ENCODE peak calls at places on chromosomes 13 and 19, in four cellular contexts. One of them, this sample, is unnamed.

GRCh38 chr19:14027856-14028450 is at the start of gene RLN3:
- DNase-seq in Peyer's patch: no peak
- DNase-seq in psoas muscle: no peak
- DNase-seq in CD8-positive, alpha-beta memory T cell: no peak
- DNase-seq in this sample: no peak

GRCh38 chr19:33550741-33551140 is 29.1 kb upstream of the PEPD start:
- DNase-seq in CD8-positive, alpha-beta memory T cell: no peak
- DNase-seq in Peyer's patch: no peak
- DNase-seq in psoas muscle: no peak
- DNase-seq in this sample: no peak

GRCh38 chr13:33487575-33488243 is 202.2 kb upstream of the STARD13 start:
- DNase-seq in Peyer's patch: no peak
- DNase-seq in psoas muscle: no peak
- DNase-seq in CD8-positive, alpha-beta memory T cell: no peak
- DNase-seq in this sample: no peak

GRCh38 chr19:40159744-40160143 is 31.5 kb upstream of the MAP3K10 start:
- DNase-seq in Peyer's patch: no peak
- DNase-seq in CD8-positive, alpha-beta memory T cell: no peak
- DNase-seq in psoas muscle: no peak
- DNase-seq in this sample: no peak

GRCh38 chr13:67069117-67069767 is 160.9 kb downstream of the PCDH9 start:
- DNase-seq in Peyer's patch: no peak
- DNase-seq in psoas muscle: no peak
- DNase-seq in CD8-positive, alpha-beta memory T cell: no peak
- DNase-seq in this sample: no peak

GRCh38 chr19:55283548-55284393 is at the start of gene BRSK1:
- DNase-seq in CD8-positive, alpha-beta memory T cell: peak; percentile 25
- DNase-seq in psoas muscle: peak; percentile 43
- DNase-seq in Peyer's patch: no peak
- DNase-seq in this sample: peak; percentile 60

GRCh38 chr19:5292453-5292842 is 48.2 kb downstream of the PTPRS start:
- DNase-seq in Peyer's patch: no peak
- DNase-seq in CD8-positive, alpha-beta memory T cell: peak; percentile 29
- DNase-seq in psoas muscle: no peak
- DNase-seq in this sample: no peak

GRCh38 chr19:5001547-5002131 is 32.7 kb downstream of the KDM4B start:
- DNase-seq in CD8-positive, alpha-beta memory T cell: peak; percentile 21
- DNase-seq in Peyer's patch: no peak
- DNase-seq in psoas muscle: no peak
- DNase-seq in this sample: no peak

GRCh38 chr13:44694842-44695241 is 118.7 kb upstream of the TSC22D1 start:
- DNase-seq in Peyer's patch: no peak
- DNase-seq in CD8-positive, alpha-beta memory T cell: no peak
- DNase-seq in psoas muscle: peak; percentile 22
- DNase-seq in this sample: no peak

GRCh38 chr13:75812751-75813181 is 176.6 kb downstream of the LMO7 start:
- DNase-seq in psoas muscle: no peak
- DNase-seq in Peyer's patch: no peak
- DNase-seq in CD8-positive, alpha-beta memory T cell: no peak
- DNase-seq in this sample: no peak

GRCh38 chr13:20873348-20873747 is 29.2 kb downstream of the XPO4 start:
- DNase-seq in CD8-positive, alpha-beta memory T cell: no peak
- DNase-seq in psoas muscle: no peak
- DNase-seq in Peyer's patch: no peak
- DNase-seq in this sample: no peak

GRCh38 chr19:54136086-54136863 is 1.3 kb upstream of the CNOT3 start:
- DNase-seq in Peyer's patch: peak; percentile 27
- DNase-seq in CD8-positive, alpha-beta memory T cell: no peak
- DNase-seq in psoas muscle: no peak
- DNase-seq in this sample: no peak

GRCh38 chr19:2454199-2454961 is 2.4 kb downstream of the LMNB2 start:
- DNase-seq in Peyer's patch: no peak
- DNase-seq in psoas muscle: no peak
- DNase-seq in CD8-positive, alpha-beta memory T cell: no peak
- DNase-seq in this sample: no peak

GRCh38 chr19:40398417-40399056 is 8.6 kb upstream of the HIPK4 start:
- DNase-seq in Peyer's patch: peak; percentile 42
- DNase-seq in CD8-positive, alpha-beta memory T cell: peak; percentile 56
- DNase-seq in psoas muscle: no peak
- DNase-seq in this sample: peak; percentile 38

GRCh38 chr19:5628919-5629481 is 6.1 kb downstream of the SAFB start:
- DNase-seq in Peyer's patch: peak; percentile 47
- DNase-seq in CD8-positive, alpha-beta memory T cell: no peak
- DNase-seq in psoas muscle: no peak
- DNase-seq in this sample: no peak

GRCh38 chr19:20182232-20182785 is 15.3 kb downstream of the ZNF486 start:
- DNase-seq in psoas muscle: no peak
- DNase-seq in Peyer's patch: no peak
- DNase-seq in CD8-positive, alpha-beta memory T cell: no peak
- DNase-seq in this sample: no peak

GRCh38 chr19:35901055-35901644 is 810 bp upstream of the NFKBID start:
- DNase-seq in CD8-positive, alpha-beta memory T cell: no peak
- DNase-seq in psoas muscle: no peak
- DNase-seq in Peyer's patch: no peak
- DNase-seq in this sample: no peak

GRCh38 chr13:101876951-101877350 is 424.5 kb downstream of the ITGBL1 start:
- DNase-seq in Peyer's patch: no peak
- DNase-seq in psoas muscle: no peak
- DNase-seq in CD8-positive, alpha-beta memory T cell: no peak
- DNase-seq in this sample: no peak

GRCh38 chr19:10797078-10797477 is 38.9 kb downstream of the TMED1 start:
- DNase-seq in psoas muscle: no peak
- DNase-seq in CD8-positive, alpha-beta memory T cell: peak; percentile 41
- DNase-seq in Peyer's patch: peak; percentile 41
- DNase-seq in this sample: no peak

GRCh38 chr19:1929051-1929742 is 11.8 kb upstream of the CSNK1G2 start:
- DNase-seq in psoas muscle: peak; percentile 83
- DNase-seq in Peyer's patch: peak; percentile 88
- DNase-seq in CD8-positive, alpha-beta memory T cell: peak; percentile 81
- DNase-seq in this sample: peak; percentile 81

GRCh38 chr19:7757358-7757757 is 5.7 kb upstream of the CLEC4M start:
- DNase-seq in Peyer's patch: no peak
- DNase-seq in psoas muscle: no peak
- DNase-seq in CD8-positive, alpha-beta memory T cell: no peak
- DNase-seq in this sample: no peak

GRCh38 chr13:102799544-102800144 is 725 bp downstream of the BIVM start:
- DNase-seq in psoas muscle: peak; percentile 57
- DNase-seq in Peyer's patch: no peak
- DNase-seq in CD8-positive, alpha-beta memory T cell: peak; percentile 16
- DNase-seq in this sample: no peak

GRCh38 chr13:39565036-39565949 is 37.7 kb downstream of the LHFPL6 start:
- DNase-seq in psoas muscle: peak; percentile 16
- DNase-seq in Peyer's patch: no peak
- DNase-seq in CD8-positive, alpha-beta memory T cell: no peak
- DNase-seq in this sample: no peak

GRCh38 chr19:38663156-38663651 is 15.8 kb downstream of the ACTN4 start:
- DNase-seq in psoas muscle: no peak
- DNase-seq in Peyer's patch: no peak
- DNase-seq in CD8-positive, alpha-beta memory T cell: no peak
- DNase-seq in this sample: no peak

GRCh38 chr13:109243311-109243951 is 543.0 kb downstream of the IRS2 start:
- DNase-seq in CD8-positive, alpha-beta memory T cell: no peak
- DNase-seq in Peyer's patch: no peak
- DNase-seq in psoas muscle: no peak
- DNase-seq in this sample: no peak

GRCh38 chr19:4660181-4660791 is 9.9 kb downstream of the MYDGF start:
- DNase-seq in CD8-positive, alpha-beta memory T cell: no peak
- DNase-seq in psoas muscle: no peak
- DNase-seq in Peyer's patch: no peak
- DNase-seq in this sample: no peak

GRCh38 chr13:36420437-36420891 is 11.8 kb upstream of the CCNA1 start:
- DNase-seq in psoas muscle: peak; percentile 52
- DNase-seq in CD8-positive, alpha-beta memory T cell: peak; percentile 38
- DNase-seq in Peyer's patch: peak; percentile 43
- DNase-seq in this sample: peak; percentile 42
- H3K4me1 ChIP-seq in psoas muscle: no peaks in the 10 kb centered on the region
- H3K4me1 ChIP-seq in CD8-positive, alpha-beta memory T cell: no peaks in the 10 kb centered on the region
- H3K4me1 ChIP-seq in Peyer's patch: no peaks in the 10 kb centered on the region
- H3K4me1 ChIP-seq in this sample: no peaks in the 10 kb centered on the region

GRCh38 chr13:100872761-100873160 is 198.2 kb upstream of the TMTC4 start:
- DNase-seq in psoas muscle: no peak
- DNase-seq in Peyer's patch: no peak
- DNase-seq in CD8-positive, alpha-beta memory T cell: no peak
- DNase-seq in this sample: no peak

GRCh38 chr13:100879255-100879654 is 204.7 kb upstream of the TMTC4 start:
- DNase-seq in psoas muscle: no peak
- DNase-seq in CD8-positive, alpha-beta memory T cell: no peak
- DNase-seq in Peyer's patch: no peak
- DNase-seq in this sample: no peak

GRCh38 chr13:100876044-100876403 is 201.4 kb upstream of the TMTC4 start:
- DNase-seq in CD8-positive, alpha-beta memory T cell: no peak
- DNase-seq in psoas muscle: no peak
- DNase-seq in Peyer's patch: no peak
- DNase-seq in this sample: no peak

GRCh38 chr13:100870898-100871297 is 196.3 kb upstream of the TMTC4 start:
- DNase-seq in CD8-positive, alpha-beta memory T cell: no peak
- DNase-seq in Peyer's patch: no peak
- DNase-seq in psoas muscle: no peak
- DNase-seq in this sample: no peak

DNA sequence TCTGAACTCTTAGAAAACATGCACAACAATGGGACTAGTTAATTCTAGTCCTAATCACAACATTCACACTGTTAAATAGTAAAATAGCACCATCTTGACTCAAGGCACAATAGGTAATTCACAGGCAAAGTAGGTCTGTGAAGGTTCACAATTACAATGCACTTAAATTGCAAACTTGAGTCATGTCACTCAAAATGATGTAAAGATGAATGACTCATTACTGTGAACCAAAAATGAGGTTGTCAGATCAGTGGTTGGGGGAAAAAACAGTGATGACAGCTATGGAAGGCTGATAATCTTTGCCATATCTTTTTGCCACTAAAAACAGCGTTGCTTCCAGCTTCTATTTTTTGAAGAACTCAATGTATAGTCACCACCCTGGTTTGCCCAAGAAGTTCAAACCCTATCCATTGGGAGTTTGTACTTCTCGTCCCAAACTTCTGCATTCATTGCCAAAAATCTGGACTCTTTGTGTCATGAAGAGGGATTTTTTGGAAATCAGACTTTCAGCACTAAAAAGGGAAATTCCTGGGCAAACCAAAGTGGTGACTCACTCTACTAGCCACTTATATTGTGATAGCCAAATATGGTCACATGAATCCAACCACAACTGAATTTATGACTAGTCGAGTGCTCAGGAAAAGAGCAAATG is 200.9 kb upstream of the TMTC4 start:
- DNase-seq in psoas muscle: no peak
- DNase-seq in CD8-positive, alpha-beta memory T cell: no peak
- DNase-seq in Peyer's patch: no peak
- DNase-seq in this sample: no peak
- H3K4me3 ChIP-seq in psoas muscle: no peak overlapping the region
- H3K4me3 ChIP-seq in CD8-positive, alpha-beta memory T cell: no peak overlapping the region
- H3K4me3 ChIP-seq in Peyer's patch: no peak overlapping the region
- H3K4me3 ChIP-seq in this sample: no peak overlapping the region

DNA sequence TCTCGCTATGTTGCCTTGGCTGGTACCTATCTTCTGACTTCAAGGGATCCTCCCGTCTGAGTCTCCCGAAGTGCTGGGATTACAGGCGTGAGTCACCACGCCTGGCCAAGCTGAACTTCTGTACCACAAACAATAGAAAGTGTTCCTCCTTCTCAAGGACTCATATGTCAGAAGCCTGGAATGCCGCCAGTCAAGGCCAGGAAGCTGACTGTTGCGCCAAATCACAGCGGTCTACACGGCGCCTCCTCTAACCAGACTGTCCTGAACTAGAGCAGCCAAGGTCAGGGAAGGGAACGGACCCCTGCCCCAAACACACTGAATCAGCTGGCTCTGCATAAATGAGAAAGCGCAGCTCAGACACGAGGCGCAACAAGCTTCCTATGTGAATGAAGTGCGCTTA is 14.6 kb downstream of the RAB20 start:
- DNase-seq in psoas muscle: peak; percentile 76
- DNase-seq in CD8-positive, alpha-beta memory T cell: no peak
- DNase-seq in Peyer's patch: peak; percentile 39
- DNase-seq in this sample: peak; percentile 78
- H3K27ac ChIP-seq in psoas muscle: peak overlapping the region; percentile 59
- H3K27ac ChIP-seq in CD8-positive, alpha-beta memory T cell: no peak overlapping the region
- H3K27ac ChIP-seq in Peyer's patch: no peak overlapping the region
- H3K27ac ChIP-seq in this sample: peak overlapping the region; percentile 77

GRCh38 chr13:74444877-74445479 is 310.8 kb upstream of the KLF12 start:
- DNase-seq in Peyer's patch: no peak
- DNase-seq in CD8-positive, alpha-beta memory T cell: no peak
- DNase-seq in psoas muscle: no peak
- DNase-seq in this sample: no peak
- H3K4me1 ChIP-seq in Peyer's patch: no peaks in the 10 kb centered on the region
- H3K4me1 ChIP-seq in CD8-positive, alpha-beta memory T cell: no peaks in the 10 kb centered on the region
- H3K4me1 ChIP-seq in psoas muscle: no peaks in the 10 kb centered on the region
- H3K4me1 ChIP-seq in this sample: peaks cover 5% of the 10 kb centered on the region

GRCh38 chr13:23134542-23134941 is 46.2 kb upstream of the SGCG start:
- DNase-seq in psoas muscle: no peak
- DNase-seq in Peyer's patch: no peak
- DNase-seq in CD8-positive, alpha-beta memory T cell: no peak
- DNase-seq in this sample: no peak

GRCh38 chr13:23141964-23142363 is 38.8 kb upstream of the SGCG start:
- DNase-seq in psoas muscle: no peak
- DNase-seq in Peyer's patch: no peak
- DNase-seq in CD8-positive, alpha-beta memory T cell: no peak
- DNase-seq in this sample: no peak

DNA sequence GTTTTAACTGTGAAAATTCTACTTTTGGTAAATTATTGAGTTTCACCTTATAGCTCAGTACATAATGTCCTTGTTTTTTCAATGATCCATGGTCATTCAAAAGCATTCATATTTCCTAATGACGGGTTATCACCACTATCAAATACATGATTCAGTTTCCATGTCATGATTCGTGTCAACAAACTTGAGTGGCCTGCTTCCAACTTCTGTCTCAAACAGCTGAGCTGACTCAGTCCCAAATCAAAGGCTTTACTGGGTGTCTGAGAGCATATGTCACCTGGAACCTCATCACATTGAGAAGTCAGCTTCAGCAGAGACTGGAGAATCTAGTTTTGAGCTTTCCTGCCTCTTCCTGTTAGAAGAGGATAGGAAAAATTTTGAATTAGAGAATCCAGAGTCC is 40.3 kb upstream of the SGCG start:
- DNase-seq in CD8-positive, alpha-beta memory T cell: no peak
- DNase-seq in Peyer's patch: no peak
- DNase-seq in psoas muscle: no peak
- DNase-seq in this sample: no peak
- H3K4me3 ChIP-seq in CD8-positive, alpha-beta memory T cell: no peak overlapping the region
- H3K4me3 ChIP-seq in Peyer's patch: no peak overlapping the region
- H3K4me3 ChIP-seq in psoas muscle: no peak overlapping the region
- H3K4me3 ChIP-seq in this sample: no peak overlapping the region

DNA sequence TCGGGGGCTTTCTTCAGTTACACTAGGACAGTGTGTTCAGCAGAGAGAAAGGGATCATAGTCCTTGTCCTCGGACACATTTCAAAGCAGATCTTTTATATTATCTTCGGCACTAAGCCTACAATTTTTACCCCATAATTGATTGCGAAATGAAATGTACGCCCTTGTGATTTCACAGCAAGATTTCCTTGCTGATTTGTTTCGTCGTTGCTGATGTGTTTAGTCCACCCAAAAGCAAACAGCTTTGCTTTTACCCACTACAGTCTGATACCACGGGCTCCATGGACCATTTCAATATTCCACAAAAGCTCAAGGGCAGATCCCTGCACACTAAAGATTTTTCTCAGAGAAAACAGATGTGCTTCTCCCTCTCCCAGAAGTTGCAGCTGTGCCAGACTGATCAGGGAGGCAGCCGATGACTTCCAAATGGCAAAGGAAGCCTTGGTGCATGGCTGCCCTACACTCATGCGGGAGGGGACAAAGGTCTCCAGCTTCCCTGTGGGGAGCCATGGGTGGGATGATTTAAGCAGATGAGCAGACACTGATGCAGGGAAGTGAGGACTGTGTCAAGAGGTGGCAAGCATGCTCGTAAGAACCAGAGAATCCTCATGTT is 81.2 kb downstream of the STK24 start:
- DNase-seq in psoas muscle: no peak
- DNase-seq in Peyer's patch: no peak
- DNase-seq in CD8-positive, alpha-beta memory T cell: no peak
- DNase-seq in this sample: no peak
- H3K27ac ChIP-seq in psoas muscle: peak overlapping the region; percentile 38
- H3K27ac ChIP-seq in Peyer's patch: peak overlapping the region; percentile 52
- H3K27ac ChIP-seq in CD8-positive, alpha-beta memory T cell: no peak overlapping the region
- H3K27ac ChIP-seq in this sample: peak overlapping the region; percentile 75